ENCODE peak calls at places on chromosomes 12 and 14, in four cellular contexts. U is OCI-LY7, O is HCEC 1CT, H is T-helper 2 cell. R is an unnamed sample.

GRCh38 chr12:91991397-91992187 is 154.1 kb downstream of the BTG1 start:
- DNase-seq in U (peak; percentile 52), O (no peak), H (no peak), R (peak; percentile 28)

GRCh38 chr14:61126083-61126962 is 145.3 kb downstream of the SLC38A6 start:
- DNase-seq in U (no peak), O (no peak), H (no peak), R (no peak)

GRCh38 chr12:49543221-49543913 is 4.5 kb downstream of the KCNH3 start:
- DNase-seq in U (no peak), O (no peak), H (no peak), R (no peak)

GRCh38 chr12:79329933-79330332 is 360.8 kb downstream of the PAWR start:
- DNase-seq in U (no peak), O (peak; percentile 39), H (no peak), R (no peak)

GRCh38 chr14:95527392-95528002 is 7.4 kb upstream of the GLRX5 start:
- DNase-seq in U (peak; percentile 66), O (peak; percentile 90), H (peak; percentile 18), R (no peak)

GRCh38 chr14:35879141-35879648 is 53.1 kb downstream of the BRMS1L start:
- DNase-seq in U (no peak), O (peak; percentile 41), H (no peak), R (no peak)

GRCh38 chr12:7588703-7589329 is 76.9 kb downstream of the APOBEC1 start:
- DNase-seq in U (peak; percentile 59), O (peak; percentile 75), H (no peak), R (peak; percentile 3)

GRCh38 chr12:4506870-4507269 is 31.8 kb upstream of the RAD51AP1 start:
- DNase-seq in U (peak; percentile 22), O (peak; percentile 62), H (no peak), R (peak; percentile 74)

GRCh38 chr12:124497658-124498057 is 69.8 kb downstream of the NCOR2 start:
- DNase-seq in U (no peak), O (peak; percentile 89), H (no peak), R (no peak)

GRCh38 chr14:70048313-70048654 is 140.5 kb downstream of the SLC8A3 start:
- DNase-seq in U (no peak), O (no peak), H (no peak), R (no peak)

GRCh38 chr12:92384571-92384970 is 238.9 kb upstream of the BTG1 start:
- DNase-seq in U (no peak), O (no peak), H (no peak), R (no peak)